ENCODE peak calls at places on chromosomes 5 and 9, in five cellular contexts. One of them, this sample, is unnamed.

GRCh38 chr9:122904466-122904822 is 715 bp downstream of the RC3H2 start:
- DNase-seq in kidney glomerular epithelial cell: peak
- DNase-seq in IMR-90: peak
- DNase-seq in spleen: no peak
- DNase-seq in AML-193: no peak
- DNase-seq in this sample: peak

GRCh38 chr9:111853450-111853827 is 43.2 kb upstream of the UGCG start:
- DNase-seq in IMR-90: no peak
- DNase-seq in AML-193: no peak
- DNase-seq in kidney glomerular epithelial cell: no peak
- DNase-seq in spleen: no peak
- DNase-seq in this sample: no peak

GRCh38 chr9:137053944-137054931 is at the start of gene ENTPD2:
- DNase-seq in kidney glomerular epithelial cell: no peak
- DNase-seq in IMR-90: no peak
- DNase-seq in spleen: no peak
- DNase-seq in AML-193: no peak
- DNase-seq in this sample: no peak

GRCh38 chr5:150771034-150771795 is 7.3 kb upstream of the SMIM3 start:
- DNase-seq in kidney glomerular epithelial cell: no peak
- DNase-seq in IMR-90: no peak
- DNase-seq in AML-193: peak
- DNase-seq in spleen: no peak
- DNase-seq in this sample: no peak

GRCh38 chr9:27602107-27602836 is 29.0 kb upstream of the C9orf72 start:
- DNase-seq in AML-193: no peak
- DNase-seq in kidney glomerular epithelial cell: no peak
- DNase-seq in spleen: no peak
- DNase-seq in IMR-90: no peak
- DNase-seq in this sample: no peak

GRCh38 chr9:121529237-121529987 is 29.8 kb upstream of the GGTA1 start:
- DNase-seq in kidney glomerular epithelial cell: peak
- DNase-seq in spleen: peak
- DNase-seq in AML-193: no peak
- DNase-seq in IMR-90: peak
- DNase-seq in this sample: peak

GRCh38 chr9:110133059-110133458 is 74.9 kb downstream of the C9orf152 start:
- DNase-seq in spleen: no peak
- DNase-seq in AML-193: no peak
- DNase-seq in kidney glomerular epithelial cell: no peak
- DNase-seq in IMR-90: no peak
- DNase-seq in this sample: no peak

GRCh38 chr5:109484597-109484996 is 74.8 kb upstream of the PJA2 start:
- DNase-seq in IMR-90: no peak
- DNase-seq in spleen: no peak
- DNase-seq in kidney glomerular epithelial cell: no peak
- DNase-seq in AML-193: no peak
- DNase-seq in this sample: no peak

GRCh38 chr9:117074782-117075510 is 339.9 kb downstream of the ASTN2 start:
- DNase-seq in AML-193: no peak
- DNase-seq in kidney glomerular epithelial cell: no peak
- DNase-seq in spleen: no peak
- DNase-seq in IMR-90: no peak
- DNase-seq in this sample: no peak

GRCh38 chr5:179623001-179623905 is at the start of gene HNRNPH1:
- DNase-seq in spleen: peak
- DNase-seq in IMR-90: peak
- DNase-seq in AML-193: peak
- DNase-seq in kidney glomerular epithelial cell: peak
- DNase-seq in this sample: peak

GRCh38 chr9:129669141-129669718 is 3.8 kb downstream of the PRRX2 start:
- DNase-seq in AML-193: no peak
- DNase-seq in spleen: no peak
- DNase-seq in kidney glomerular epithelial cell: peak
- DNase-seq in IMR-90: peak
- DNase-seq in this sample: no peak

GRCh38 chr5:180193749-180194375 is 15.1 kb downstream of the RASGEF1C start:
- DNase-seq in AML-193: no peak
- DNase-seq in spleen: peak
- DNase-seq in IMR-90: no peak
- DNase-seq in kidney glomerular epithelial cell: no peak
- DNase-seq in this sample: no peak

GRCh38 chr5:157271740-157272271 is 5.9 kb downstream of the CYFIP2 start:
- DNase-seq in AML-193: peak
- DNase-seq in IMR-90: no peak
- DNase-seq in kidney glomerular epithelial cell: no peak
- DNase-seq in spleen: peak
- DNase-seq in this sample: no peak

GRCh38 chr9:133708770-133709611 is 29.2 kb downstream of the SARDH start:
- DNase-seq in spleen: peak
- DNase-seq in AML-193: no peak
- DNase-seq in IMR-90: no peak
- DNase-seq in kidney glomerular epithelial cell: peak
- DNase-seq in this sample: no peak

GRCh38 chr9:130934246-130934645 is 4.8 kb downstream of the FIBCD1 start:
- DNase-seq in kidney glomerular epithelial cell: no peak
- DNase-seq in AML-193: no peak
- DNase-seq in IMR-90: no peak
- DNase-seq in spleen: no peak
- DNase-seq in this sample: no peak

GRCh38 chr9:25003686-25004085 is 458.0 kb upstream of the IZUMO3 start:
- DNase-seq in IMR-90: no peak
- DNase-seq in AML-193: no peak
- DNase-seq in kidney glomerular epithelial cell: no peak
- DNase-seq in spleen: peak
- DNase-seq in this sample: no peak

GRCh38 chr9:12274577-12274976 is 418.6 kb upstream of the TYRP1 start:
- DNase-seq in AML-193: no peak
- DNase-seq in spleen: no peak
- DNase-seq in IMR-90: no peak
- DNase-seq in kidney glomerular epithelial cell: no peak
- DNase-seq in this sample: no peak

GRCh38 chr5:57871496-57871895 is 388.9 kb upstream of the ACTBL2 start:
- DNase-seq in IMR-90: no peak
- DNase-seq in spleen: no peak
- DNase-seq in kidney glomerular epithelial cell: no peak
- DNase-seq in AML-193: no peak
- DNase-seq in this sample: no peak

GRCh38 chr5:39092581-39093350 is 18.6 kb upstream of the RICTOR start:
- DNase-seq in spleen: no peak
- DNase-seq in kidney glomerular epithelial cell: peak
- DNase-seq in IMR-90: peak
- DNase-seq in AML-193: no peak
- DNase-seq in this sample: no peak

GRCh38 chr5:25669645-25670401 is 1025.0 kb upstream of the CDH10 start:
- DNase-seq in kidney glomerular epithelial cell: no peak
- DNase-seq in IMR-90: no peak
- DNase-seq in spleen: no peak
- DNase-seq in AML-193: no peak
- DNase-seq in this sample: no peak

GRCh38 chr5:91586232-91586631 is 203.1 kb upstream of the ARRDC3 start:
- DNase-seq in IMR-90: no peak
- DNase-seq in kidney glomerular epithelial cell: no peak
- DNase-seq in AML-193: no peak
- DNase-seq in spleen: no peak
- DNase-seq in this sample: no peak

GRCh38 chr9:135214054-135214640 is 126.7 kb downstream of the OLFM1 start:
- DNase-seq in IMR-90: no peak
- DNase-seq in spleen: peak
- DNase-seq in kidney glomerular epithelial cell: no peak
- DNase-seq in AML-193: no peak
- DNase-seq in this sample: no peak

GRCh38 chr9:70324963-70325362 is 66.2 kb downstream of the SMC5 start:
- DNase-seq in AML-193: no peak
- DNase-seq in IMR-90: peak
- DNase-seq in spleen: no peak
- DNase-seq in kidney glomerular epithelial cell: no peak
- DNase-seq in this sample: no peak

GRCh38 chr5:89457411-89458329 is 574.7 kb upstream of the MEF2C start:
- DNase-seq in spleen: no peak
- DNase-seq in kidney glomerular epithelial cell: peak
- DNase-seq in AML-193: no peak
- DNase-seq in IMR-90: no peak
- DNase-seq in this sample: no peak

GRCh38 chr9:92725266-92725545 is 39.4 kb downstream of the BICD2 start:
- DNase-seq in kidney glomerular epithelial cell: no peak
- DNase-seq in IMR-90: no peak
- DNase-seq in AML-193: no peak
- DNase-seq in spleen: no peak
- DNase-seq in this sample: peak

This sample was measured in D341Med.